ENCODE peak calls at places on chromosomes 2 and 18, in five cellular contexts. One of them, this sample, is unnamed.

GRCh38 chr2:98825043-98825350 is 94.1 kb upstream of the MGAT4A start:
- DNase-seq in kidney: no peak
- DNase-seq in cardiac muscle cell: no peak
- DNase-seq in A549: no peak
- DNase-seq in aorta: no peak
- DNase-seq in this sample: no peak

GRCh38 chr2:196105956-196106355 is 37.3 kb upstream of the DNAH7 start:
- DNase-seq in cardiac muscle cell: no peak
- DNase-seq in aorta: no peak
- DNase-seq in kidney: no peak
- DNase-seq in A549: no peak
- DNase-seq in this sample: no peak

GRCh38 chr2:171146633-171147032 is 14.1 kb downstream of the TLK1 start:
- DNase-seq in cardiac muscle cell: no peak
- DNase-seq in aorta: no peak
- DNase-seq in A549: no peak
- DNase-seq in kidney: no peak
- DNase-seq in this sample: no peak

GRCh38 chr2:221558107-221558506 is 14.0 kb downstream of the EPHA4 start:
- DNase-seq in cardiac muscle cell: no peak
- DNase-seq in A549: no peak
- DNase-seq in kidney: no peak
- DNase-seq in aorta: no peak
- DNase-seq in this sample: no peak

GRCh38 chr2:100999995-101000394 is 2.1 kb upstream of the RPL31 start:
- DNase-seq in aorta: no peak
- DNase-seq in kidney: no peak
- DNase-seq in cardiac muscle cell: no peak
- DNase-seq in A549: no peak
- DNase-seq in this sample: no peak

GRCh38 chr2:236965021-236965840 is 120.5 kb upstream of the COPS8 start:
- DNase-seq in A549: no peak
- DNase-seq in aorta: no peak
- DNase-seq in kidney: no peak
- DNase-seq in cardiac muscle cell: no peak
- DNase-seq in this sample: no peak

GRCh38 chr18:14978962-14979535 is 231.1 kb downstream of the ANKRD30B start:
- DNase-seq in aorta: no peak
- DNase-seq in kidney: no peak
- DNase-seq in cardiac muscle cell: peak; percentile 0
- DNase-seq in A549: peak; percentile 2
- DNase-seq in this sample: peak; percentile 78

GRCh38 chr2:207663870-207664545 is 38.8 kb upstream of the METTL21A start:
- DNase-seq in cardiac muscle cell: no peak
- DNase-seq in aorta: no peak
- DNase-seq in A549: no peak
- DNase-seq in kidney: no peak
- DNase-seq in this sample: no peak

GRCh38 chr2:174827371-174828369 is 63.4 kb upstream of the CHRNA1 start:
- DNase-seq in cardiac muscle cell: peak; percentile 57
- DNase-seq in A549: no peak
- DNase-seq in aorta: no peak
- DNase-seq in kidney: no peak
- DNase-seq in this sample: no peak

GRCh38 chr18:79494936-79495335 is 99.2 kb downstream of the NFATC1 start:
- DNase-seq in aorta: peak; percentile 38
- DNase-seq in cardiac muscle cell: no peak
- DNase-seq in A549: no peak
- DNase-seq in kidney: peak; percentile 56
- DNase-seq in this sample: no peak

GRCh38 chr18:78659748-78660147 is 319.9 kb upstream of the SALL3 start:
- DNase-seq in cardiac muscle cell: peak; percentile 43
- DNase-seq in kidney: no peak
- DNase-seq in aorta: no peak
- DNase-seq in A549: no peak
- DNase-seq in this sample: peak; percentile 21

GRCh38 chr18:13680612-13681011 is 45.7 kb downstream of the FAM210A start:
- DNase-seq in A549: peak; percentile 38
- DNase-seq in cardiac muscle cell: peak; percentile 54
- DNase-seq in aorta: no peak
- DNase-seq in kidney: no peak
- DNase-seq in this sample: peak; percentile 22

GRCh38 chr2:186422226-186422625 is 63.8 kb upstream of the ZC3H15 start:
- DNase-seq in cardiac muscle cell: no peak
- DNase-seq in aorta: peak; percentile 63
- DNase-seq in A549: peak; percentile 45
- DNase-seq in kidney: no peak
- DNase-seq in this sample: no peak

GRCh38 chr2:141522702-141523101 is 608.1 kb downstream of the LRP1B start:
- DNase-seq in kidney: no peak
- DNase-seq in A549: no peak
- DNase-seq in cardiac muscle cell: peak; percentile 27
- DNase-seq in aorta: no peak
- DNase-seq in this sample: no peak

GRCh38 chr2:122105171-122105884 is 349.9 kb downstream of the TSN start:
- DNase-seq in cardiac muscle cell: no peak
- DNase-seq in kidney: no peak
- DNase-seq in A549: no peak
- DNase-seq in aorta: no peak
- DNase-seq in this sample: peak; percentile 80

GRCh38 chr2:171404258-171404657 is 29.5 kb downstream of the METTL8 start:
- DNase-seq in cardiac muscle cell: no peak
- DNase-seq in kidney: no peak
- DNase-seq in A549: peak; percentile 39
- DNase-seq in aorta: no peak
- DNase-seq in this sample: no peak

GRCh38 chr2:199136681-199137080 is 321.1 kb downstream of the SATB2 start:
- DNase-seq in kidney: peak; percentile 48
- DNase-seq in aorta: no peak
- DNase-seq in A549: no peak
- DNase-seq in cardiac muscle cell: peak; percentile 54
- DNase-seq in this sample: no peak

GRCh38 chr2:98912221-98912851 is 23.7 kb downstream of the CRACDL start:
- DNase-seq in A549: peak; percentile 51
- DNase-seq in kidney: peak; percentile 84
- DNase-seq in cardiac muscle cell: no peak
- DNase-seq in aorta: peak; percentile 76
- DNase-seq in this sample: no peak

GRCh38 chr2:121707920-121708361 is 28.7 kb downstream of the NIFK start:
- DNase-seq in kidney: peak; percentile 82
- DNase-seq in cardiac muscle cell: no peak
- DNase-seq in aorta: no peak
- DNase-seq in A549: peak; percentile 73
- DNase-seq in this sample: no peak

GRCh38 chr18:55334875-55335274 is 253.1 kb downstream of the TCF4 start:
- DNase-seq in kidney: no peak
- DNase-seq in A549: no peak
- DNase-seq in cardiac muscle cell: no peak
- DNase-seq in aorta: peak; percentile 73
- DNase-seq in this sample: no peak

GRCh38 chr2:45904931-45905642 is 253.6 kb downstream of the PRKCE start:
- DNase-seq in kidney: no peak
- DNase-seq in aorta: no peak
- DNase-seq in A549: no peak
- DNase-seq in cardiac muscle cell: no peak
- DNase-seq in this sample: no peak

GRCh38 chr2:45902379-45902778 is 250.9 kb downstream of the PRKCE start:
- DNase-seq in aorta: no peak
- DNase-seq in cardiac muscle cell: no peak
- DNase-seq in kidney: no peak
- DNase-seq in A549: no peak
- DNase-seq in this sample: no peak

GRCh38 chr2:45902952-45903351 is 251.5 kb downstream of the PRKCE start:
- DNase-seq in cardiac muscle cell: no peak
- DNase-seq in A549: no peak
- DNase-seq in kidney: no peak
- DNase-seq in aorta: no peak
- DNase-seq in this sample: no peak

GRCh38 chr2:45905643-45905969 is 254.1 kb downstream of the PRKCE start:
- DNase-seq in A549: no peak
- DNase-seq in kidney: no peak
- DNase-seq in aorta: no peak
- DNase-seq in cardiac muscle cell: no peak
- DNase-seq in this sample: no peak

GRCh38 chr2:45904267-45904921 is 252.9 kb downstream of the PRKCE start:
- DNase-seq in cardiac muscle cell: no peak
- DNase-seq in aorta: no peak
- DNase-seq in kidney: no peak
- DNase-seq in A549: no peak
- DNase-seq in this sample: no peak
- H3K4me3 ChIP-seq in cardiac muscle cell: no peak overlapping the region
- H3K4me3 ChIP-seq in aorta: no peak overlapping the region
- H3K4me3 ChIP-seq in kidney: no peak overlapping the region
- H3K4me3 ChIP-seq in A549: no peak overlapping the region
- H3K4me3 ChIP-seq in this sample: no peak overlapping the region

GRCh38 chr2:229254206-229254605 is 16.9 kb downstream of the PID1 start:
- DNase-seq in A549: no peak
- DNase-seq in cardiac muscle cell: no peak
- DNase-seq in kidney: no peak
- DNase-seq in aorta: no peak
- DNase-seq in this sample: no peak
- H3K9me3 ChIP-seq in A549: no peaks in the 10 kb centered on the region
- H3K9me3 ChIP-seq in cardiac muscle cell: no peaks in the 10 kb centered on the region
- H3K9me3 ChIP-seq in kidney: no peaks in the 10 kb centered on the region
- H3K9me3 ChIP-seq in aorta: no peaks in the 10 kb centered on the region
- H3K9me3 ChIP-seq in this sample: no peaks in the 10 kb centered on the region

GRCh38 chr2:126660068-126660467 is 4.1 kb downstream of the GYPC start:
- DNase-seq in A549: no peak
- DNase-seq in kidney: no peak
- DNase-seq in cardiac muscle cell: no peak
- DNase-seq in aorta: no peak
- DNase-seq in this sample: no peak
- H3K4me1 ChIP-seq in A549: no peaks in the 10 kb centered on the region
- H3K4me1 ChIP-seq in kidney: peaks cover 42% of the 10 kb centered on the region
- H3K4me1 ChIP-seq in cardiac muscle cell: peaks cover 52% of the 10 kb centered on the region
- H3K4me1 ChIP-seq in aorta: no peaks in the 10 kb centered on the region
- H3K4me1 ChIP-seq in this sample: peaks cover 25% of the 10 kb centered on the region

DNA sequence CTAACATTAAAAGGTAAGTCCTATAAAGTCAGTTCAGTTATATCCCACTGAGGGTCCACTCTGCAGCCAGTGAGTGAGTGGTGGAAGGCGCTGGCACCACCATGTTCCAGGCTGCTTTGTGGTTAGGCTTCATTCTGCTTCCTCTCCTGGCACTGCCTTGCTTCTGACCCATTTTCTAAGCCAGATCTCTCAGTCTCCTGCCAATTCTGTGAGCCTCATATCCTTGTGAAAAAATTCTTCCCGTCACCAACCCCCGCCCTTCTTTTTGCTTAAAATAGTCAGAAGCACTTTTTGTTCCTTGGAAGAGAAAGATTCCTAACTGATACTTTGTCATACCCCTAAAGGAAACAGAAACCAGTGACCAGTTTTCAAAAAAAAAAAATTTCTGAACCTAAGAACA is 139.8 kb upstream of the NCK2 start:
- DNase-seq in cardiac muscle cell: no peak
- DNase-seq in A549: no peak
- DNase-seq in aorta: peak; percentile 57
- DNase-seq in kidney: no peak
- DNase-seq in this sample: no peak
- H3K4me3 ChIP-seq in cardiac muscle cell: no peak overlapping the region
- H3K4me3 ChIP-seq in A549: no peak overlapping the region
- H3K4me3 ChIP-seq in aorta: no peak overlapping the region
- H3K4me3 ChIP-seq in kidney: no peak overlapping the region
- H3K4me3 ChIP-seq in this sample: no peak overlapping the region

This sample was measured in HAP-1.